ENCODE peak calls at places on chromosomes 5 and 9, in six cellular contexts. X is A549, S is H1, Z is HepG2, U is fibroblast of mammary gland, F is GM23338. N is an unnamed sample.
A peak's percentile ranks its signal among the peaks of the same experiment; 100 is the strongest.

GRCh38 chr9:91089405-91090131 is 272.1 kb downstream of the AUH start:
- DNase-seq in X (peak; percentile 59), S (no peak), Z (peak; percentile 52), U (peak; percentile 73), F (peak; percentile 22), N (peak; percentile 72)

GRCh38 chr5:146607663-146608315 is 91.8 kb upstream of the GPR151 start:
- DNase-seq in X (no peak), S (no peak), Z (no peak), U (no peak), F (no peak), N (no peak)

GRCh38 chr5:127824126-127824525 is 120.9 kb downstream of the CCDC192 start:
- DNase-seq in X (no peak), S (no peak), Z (no peak), U (no peak), F (no peak), N (peak; percentile 78)

GRCh38 chr9:132647355-132647754 is 22.4 kb downstream of the DDX31 start:
- DNase-seq in X (no peak), S (no peak), Z (no peak), U (peak; percentile 100), F (no peak), N (peak; percentile 99)

GRCh38 chr5:132073231-132074013 is at the start of gene CSF2:
- DNase-seq in X (no peak), S (no peak), Z (peak; percentile 45), U (peak; percentile 22), F (no peak), N (peak; percentile 6)

GRCh38 chr5:135031813-135032612 is 2.0 kb downstream of the PITX1 start:
- DNase-seq in X (no peak), S (no peak), Z (peak; percentile 43), U (no peak), F (no peak), N (peak; percentile 46)

GRCh38 chr5:100644206-100644605 is 109.0 kb downstream of the FAM174A start:
- DNase-seq in X (no peak), S (no peak), Z (no peak), U (no peak), F (no peak), N (no peak)

GRCh38 chr9:113467183-113467582 is 3.7 kb downstream of the RGS3 start:
- DNase-seq in X (no peak), S (no peak), Z (no peak), U (no peak), F (no peak), N (no peak)

GRCh38 chr5:4191024-4191423 is 595.4 kb downstream of the IRX1 start:
- DNase-seq in X (no peak), S (no peak), Z (no peak), U (no peak), F (no peak), N (no peak)

GRCh38 chr5:87210743-87211142 is 56.9 kb upstream of the RASA1 start:
- DNase-seq in X (no peak), S (no peak), Z (no peak), U (no peak), F (no peak), N (no peak)

GRCh38 chr5:129098488-129099183 is 4.1 kb downstream of the ISOC1 start:
- DNase-seq in X (no peak), S (no peak), Z (no peak), U (no peak), F (no peak), N (peak; percentile 50)

GRCh38 chr5:39464096-39464495 is 39.3 kb upstream of the DAB2 start:
- DNase-seq in X (no peak), S (no peak), Z (no peak), U (peak; percentile 93), F (no peak), N (no peak)

GRCh38 chr9:96856363-96857286 is 2.3 kb upstream of the ZNF782 start:
- DNase-seq in X (peak; percentile 60), S (peak; percentile 74), Z (peak; percentile 84), U (peak; percentile 73), F (peak; percentile 92), N (peak; percentile 80)

GRCh38 chr9:68704804-68705635 is at the start of gene PIP5K1B:
- DNase-seq in X (peak; percentile 29), S (peak; percentile 82), Z (peak; percentile 70), U (peak; percentile 32), F (peak; percentile 82), N (peak; percentile 31)

N was measured in fibroblast of villous mesenchyme.